ENCODE peak calls at places on chromosomes 13 and 19, in five cellular contexts. One of them, this sample, is unnamed.

GRCh38 chr13:102945324-102945815 is 99.5 kb downstream of the ERCC5 start:
- DNase-seq in fibroblast of lung: no peak
- DNase-seq in foreskin fibroblast: no peak
- DNase-seq in cardiac muscle cell: no peak
- DNase-seq in AG04450: no peak
- DNase-seq in this sample: no peak

GRCh38 chr19:1151917-1152601 is 22.0 kb downstream of the SBNO2 start:
- DNase-seq in fibroblast of lung: no peak
- DNase-seq in foreskin fibroblast: no peak
- DNase-seq in cardiac muscle cell: no peak
- DNase-seq in AG04450: no peak
- DNase-seq in this sample: no peak

GRCh38 chr19:18206018-18206417 is 2.2 kb upstream of the RAB3A start:
- DNase-seq in fibroblast of lung: no peak
- DNase-seq in foreskin fibroblast: no peak
- DNase-seq in cardiac muscle cell: no peak
- DNase-seq in AG04450: no peak
- DNase-seq in this sample: no peak

GRCh38 chr19:17441241-17442135 is 7.0 kb downstream of the TMEM221 start:
- DNase-seq in fibroblast of lung: peak
- DNase-seq in foreskin fibroblast: peak
- DNase-seq in cardiac muscle cell: peak
- DNase-seq in AG04450: no peak
- DNase-seq in this sample: no peak

GRCh38 chr13:72599148-72599743 is 128.2 kb downstream of the MZT1 start:
- DNase-seq in fibroblast of lung: no peak
- DNase-seq in foreskin fibroblast: no peak
- DNase-seq in cardiac muscle cell: no peak
- DNase-seq in AG04450: no peak
- DNase-seq in this sample: no peak

GRCh38 chr13:82717249-82717648 is 1165.0 kb downstream of the SLITRK1 start:
- DNase-seq in fibroblast of lung: peak
- DNase-seq in foreskin fibroblast: peak
- DNase-seq in cardiac muscle cell: no peak
- DNase-seq in AG04450: no peak
- DNase-seq in this sample: no peak

GRCh38 chr19:18310118-18310909 is 12.6 kb downstream of the LSM4 start:
- DNase-seq in fibroblast of lung: no peak
- DNase-seq in foreskin fibroblast: no peak
- DNase-seq in cardiac muscle cell: no peak
- DNase-seq in AG04450: no peak
- DNase-seq in this sample: no peak

GRCh38 chr19:8451885-8452284 is 7.1 kb downstream of the HNRNPM start:
- DNase-seq in fibroblast of lung: peak
- DNase-seq in foreskin fibroblast: peak
- DNase-seq in cardiac muscle cell: no peak
- DNase-seq in AG04450: no peak
- DNase-seq in this sample: no peak

GRCh38 chr19:16566161-16566560 is 6.1 kb downstream of the SLC35E1 start:
- DNase-seq in fibroblast of lung: no peak
- DNase-seq in foreskin fibroblast: no peak
- DNase-seq in cardiac muscle cell: no peak
- DNase-seq in AG04450: no peak
- DNase-seq in this sample: no peak

GRCh38 chr13:100646030-100646673 is 28.4 kb downstream of the TMTC4 start:
- DNase-seq in fibroblast of lung: peak
- DNase-seq in foreskin fibroblast: peak
- DNase-seq in cardiac muscle cell: peak
- DNase-seq in AG04450: no peak
- DNase-seq in this sample: no peak

GRCh38 chr13:113493315-113493951 is 2.9 kb upstream of the DCUN1D2 start:
- DNase-seq in fibroblast of lung: peak
- DNase-seq in foreskin fibroblast: peak
- DNase-seq in cardiac muscle cell: no peak
- DNase-seq in AG04450: peak
- DNase-seq in this sample: peak
- H3K4me3 ChIP-seq in fibroblast of lung: peak
- H3K4me3 ChIP-seq in foreskin fibroblast: peak
- H3K4me3 ChIP-seq in cardiac muscle cell: no peak
- H3K4me3 ChIP-seq in AG04450: peak
- H3K4me3 ChIP-seq in this sample: peak

DNA sequence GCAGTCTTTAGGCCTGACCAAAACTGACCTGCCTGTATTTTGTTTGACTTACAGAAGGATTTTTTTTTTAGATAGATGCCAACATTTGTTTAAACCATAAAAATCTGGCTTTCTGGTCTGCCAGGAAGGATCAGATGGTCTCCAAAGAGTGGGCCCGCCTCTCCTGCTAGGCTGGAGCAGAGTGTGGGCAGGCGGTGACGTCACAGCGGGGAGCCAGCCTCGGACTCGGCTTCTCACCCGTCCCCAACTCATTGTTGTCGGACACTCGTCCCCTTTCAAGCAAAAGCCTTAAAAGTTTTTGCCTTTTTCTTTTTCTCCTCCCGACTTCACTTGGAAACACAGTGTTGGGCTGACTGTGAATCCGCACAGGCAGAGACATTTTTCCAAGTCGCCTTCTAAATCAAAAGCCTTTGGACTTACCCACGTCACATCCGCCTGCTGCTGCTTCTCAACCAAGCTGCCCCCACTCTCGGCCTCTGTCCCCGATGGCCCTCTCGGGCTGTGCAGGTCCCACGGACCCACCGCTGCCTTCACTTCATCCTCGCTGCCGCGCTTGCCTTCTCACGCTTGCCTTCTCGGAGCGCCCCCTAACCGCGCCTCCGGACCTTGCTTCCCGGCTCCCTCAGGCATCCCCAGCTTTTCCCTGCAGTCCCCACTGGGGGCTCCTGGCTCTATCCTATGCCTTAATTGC is 4.1 kb upstream of the ZNF135 start:
- DNase-seq in fibroblast of lung: peak
- DNase-seq in foreskin fibroblast: no peak
- DNase-seq in cardiac muscle cell: peak
- DNase-seq in AG04450: no peak
- DNase-seq in this sample: no peak
- H3K4me3 ChIP-seq in fibroblast of lung: peak
- H3K4me3 ChIP-seq in foreskin fibroblast: peak
- H3K4me3 ChIP-seq in cardiac muscle cell: no peak
- H3K4me3 ChIP-seq in AG04450: peak
- H3K4me3 ChIP-seq in this sample: no peak

DNA sequence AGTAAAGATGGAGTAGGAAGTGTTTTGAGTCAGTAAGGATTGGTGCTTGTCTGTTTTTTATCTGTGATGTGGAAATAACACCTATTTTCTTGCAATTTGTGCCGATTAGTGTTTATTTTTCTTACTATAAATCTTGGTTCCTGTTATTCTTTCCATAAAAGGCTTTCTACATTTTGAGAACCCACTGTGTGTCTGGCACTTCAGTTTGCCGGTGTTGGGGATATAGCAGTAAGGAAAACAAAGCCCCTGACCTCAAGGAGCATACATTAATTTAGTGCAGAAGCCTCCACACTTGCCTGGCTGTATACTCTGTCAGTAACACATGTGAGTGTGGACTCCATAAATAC is 35.6 kb upstream of the GARRE1 start:
- DNase-seq in fibroblast of lung: no peak
- DNase-seq in foreskin fibroblast: no peak
- DNase-seq in cardiac muscle cell: no peak
- DNase-seq in AG04450: no peak
- DNase-seq in this sample: no peak
- H3K4me3 ChIP-seq in fibroblast of lung: no peak
- H3K4me3 ChIP-seq in foreskin fibroblast: no peak
- H3K4me3 ChIP-seq in cardiac muscle cell: no peak
- H3K4me3 ChIP-seq in AG04450: no peak
- H3K4me3 ChIP-seq in this sample: no peak

GRCh38 chr19:54201980-54202379 is 1.3 kb downstream of the RPS9 start:
- DNase-seq in fibroblast of lung: no peak
- DNase-seq in foreskin fibroblast: no peak
- DNase-seq in cardiac muscle cell: no peak
- DNase-seq in AG04450: no peak
- DNase-seq in this sample: no peak
- H3K4me3 ChIP-seq in fibroblast of lung: peak
- H3K4me3 ChIP-seq in foreskin fibroblast: peak
- H3K4me3 ChIP-seq in cardiac muscle cell: peak
- H3K4me3 ChIP-seq in AG04450: peak
- H3K4me3 ChIP-seq in this sample: peak

GRCh38 chr13:67134322-67135129 is 95.6 kb downstream of the PCDH9 start:
- DNase-seq in fibroblast of lung: peak
- DNase-seq in foreskin fibroblast: peak
- DNase-seq in cardiac muscle cell: no peak
- DNase-seq in AG04450: no peak
- DNase-seq in this sample: no peak
- H3K4me3 ChIP-seq in fibroblast of lung: peak
- H3K4me3 ChIP-seq in foreskin fibroblast: peak
- H3K4me3 ChIP-seq in cardiac muscle cell: no peak
- H3K4me3 ChIP-seq in AG04450: peak
- H3K4me3 ChIP-seq in this sample: no peak

GRCh38 chr19:54548806-54549205 is 24.8 kb upstream of the LILRA2 start:
- DNase-seq in fibroblast of lung: no peak
- DNase-seq in foreskin fibroblast: no peak
- DNase-seq in cardiac muscle cell: no peak
- DNase-seq in AG04450: no peak
- DNase-seq in this sample: no peak

GRCh38 chr19:54551950-54552912 is 21.4 kb upstream of the LILRA2 start:
- DNase-seq in fibroblast of lung: no peak
- DNase-seq in foreskin fibroblast: no peak
- DNase-seq in cardiac muscle cell: no peak
- DNase-seq in AG04450: no peak
- DNase-seq in this sample: no peak

GRCh38 chr19:54552913-54553310 is 20.7 kb upstream of the LILRA2 start:
- DNase-seq in fibroblast of lung: no peak
- DNase-seq in foreskin fibroblast: no peak
- DNase-seq in cardiac muscle cell: no peak
- DNase-seq in AG04450: no peak
- DNase-seq in this sample: no peak

GRCh38 chr19:54549224-54549623 is 24.4 kb upstream of the LILRA2 start:
- DNase-seq in fibroblast of lung: no peak
- DNase-seq in foreskin fibroblast: no peak
- DNase-seq in cardiac muscle cell: no peak
- DNase-seq in AG04450: no peak
- DNase-seq in this sample: no peak

GRCh38 chr19:54551293-54551692 is 22.3 kb upstream of the LILRA2 start:
- DNase-seq in fibroblast of lung: no peak
- DNase-seq in foreskin fibroblast: no peak
- DNase-seq in cardiac muscle cell: no peak
- DNase-seq in AG04450: no peak
- DNase-seq in this sample: no peak
- H3K4me3 ChIP-seq in fibroblast of lung: no peak
- H3K4me3 ChIP-seq in foreskin fibroblast: no peak
- H3K4me3 ChIP-seq in cardiac muscle cell: no peak
- H3K4me3 ChIP-seq in AG04450: no peak
- H3K4me3 ChIP-seq in this sample: no peak

GRCh38 chr13:37884674-37885073 is 15.1 kb upstream of the TRPC4 start:
- DNase-seq in fibroblast of lung: no peak
- DNase-seq in foreskin fibroblast: no peak
- DNase-seq in cardiac muscle cell: no peak
- DNase-seq in AG04450: no peak
- DNase-seq in this sample: no peak
- H3K4me3 ChIP-seq in fibroblast of lung: no peak
- H3K4me3 ChIP-seq in foreskin fibroblast: no peak
- H3K4me3 ChIP-seq in cardiac muscle cell: no peak
- H3K4me3 ChIP-seq in AG04450: no peak
- H3K4me3 ChIP-seq in this sample: no peak

This sample was measured in HFF-Myc.